ENCODE peak calls at places on chromosomes 3 and 15, in six cellular contexts. One of them, this sample, is unnamed.
A peak's percentile ranks its signal among the peaks of the same experiment; 100 is the strongest.

GRCh38 chr15:59137566-59137965 is 32.6 kb downstream of the CCNB2 start:
- DNase-seq in heart left ventricle: no peak
- DNase-seq in fibroblast of mammary gland: no peak
- DNase-seq in psoas muscle: no peak
- DNase-seq in GM06990: no peak
- DNase-seq in cardiac muscle cell: no peak
- DNase-seq in this sample: no peak

GRCh38 chr15:67117356-67117755 is 52.0 kb downstream of the SMAD3 start:
- DNase-seq in psoas muscle: no peak
- DNase-seq in heart left ventricle: no peak
- DNase-seq in cardiac muscle cell: no peak
- DNase-seq in fibroblast of mammary gland: peak; percentile 83
- DNase-seq in GM06990: no peak
- DNase-seq in this sample: no peak

GRCh38 chr3:52119826-52120225 is 34.4 kb downstream of the POC1A start:
- DNase-seq in cardiac muscle cell: no peak
- DNase-seq in psoas muscle: no peak
- DNase-seq in fibroblast of mammary gland: no peak
- DNase-seq in GM06990: no peak
- DNase-seq in heart left ventricle: peak; percentile 13
- DNase-seq in this sample: no peak

GRCh38 chr3:96319176-96319575 is 495.2 kb upstream of the EPHA6 start:
- DNase-seq in heart left ventricle: no peak
- DNase-seq in GM06990: no peak
- DNase-seq in cardiac muscle cell: no peak
- DNase-seq in psoas muscle: no peak
- DNase-seq in fibroblast of mammary gland: peak; percentile 2
- DNase-seq in this sample: peak; percentile 3

GRCh38 chr3:107657971-107658370 is 135.2 kb downstream of the BBX start:
- DNase-seq in cardiac muscle cell: no peak
- DNase-seq in heart left ventricle: no peak
- DNase-seq in fibroblast of mammary gland: peak; percentile 79
- DNase-seq in psoas muscle: no peak
- DNase-seq in GM06990: no peak
- DNase-seq in this sample: peak; percentile 61

GRCh38 chr3:29249829-29250228 is 31.0 kb upstream of the RBMS3 start:
- DNase-seq in GM06990: no peak
- DNase-seq in fibroblast of mammary gland: no peak
- DNase-seq in heart left ventricle: no peak
- DNase-seq in psoas muscle: no peak
- DNase-seq in cardiac muscle cell: no peak
- DNase-seq in this sample: no peak

GRCh38 chr3:81823882-81824395 is 62.5 kb upstream of the GBE1 start:
- DNase-seq in fibroblast of mammary gland: peak; percentile 23
- DNase-seq in psoas muscle: no peak
- DNase-seq in GM06990: no peak
- DNase-seq in heart left ventricle: no peak
- DNase-seq in cardiac muscle cell: peak; percentile 55
- DNase-seq in this sample: no peak

GRCh38 chr3:37935290-37935668 is 55.3 kb upstream of the VILL start:
- DNase-seq in cardiac muscle cell: peak; percentile 65
- DNase-seq in GM06990: no peak
- DNase-seq in fibroblast of mammary gland: peak; percentile 35
- DNase-seq in heart left ventricle: no peak
- DNase-seq in psoas muscle: no peak
- DNase-seq in this sample: peak; percentile 6

GRCh38 chr15:92383528-92384326 is 10.0 kb upstream of the ST8SIA2 start:
- DNase-seq in fibroblast of mammary gland: peak; percentile 11
- DNase-seq in cardiac muscle cell: peak; percentile 42
- DNase-seq in psoas muscle: no peak
- DNase-seq in heart left ventricle: peak; percentile 40
- DNase-seq in GM06990: no peak
- DNase-seq in this sample: peak; percentile 42

GRCh38 chr3:23859012-23859743 is 53.4 kb downstream of the UBE2E1 start:
- DNase-seq in GM06990: no peak
- DNase-seq in heart left ventricle: peak; percentile 42
- DNase-seq in psoas muscle: no peak
- DNase-seq in cardiac muscle cell: no peak
- DNase-seq in fibroblast of mammary gland: peak; percentile 25
- DNase-seq in this sample: peak; percentile 57

GRCh38 chr3:144294659-144295538 is 323.3 kb downstream of the DIPK2A start:
- DNase-seq in GM06990: peak; percentile 62
- DNase-seq in cardiac muscle cell: no peak
- DNase-seq in psoas muscle: no peak
- DNase-seq in heart left ventricle: no peak
- DNase-seq in fibroblast of mammary gland: no peak
- DNase-seq in this sample: no peak

GRCh38 chr15:95208988-95209387 is 977.6 kb downstream of the MCTP2 start:
- DNase-seq in fibroblast of mammary gland: peak; percentile 28
- DNase-seq in cardiac muscle cell: no peak
- DNase-seq in GM06990: no peak
- DNase-seq in heart left ventricle: no peak
- DNase-seq in psoas muscle: no peak
- DNase-seq in this sample: no peak

GRCh38 chr3:155404486-155404885 is 111.0 kb upstream of the STRIT1 start:
- DNase-seq in GM06990: no peak
- DNase-seq in fibroblast of mammary gland: no peak
- DNase-seq in heart left ventricle: no peak
- DNase-seq in psoas muscle: no peak
- DNase-seq in cardiac muscle cell: no peak
- DNase-seq in this sample: no peak

GRCh38 chr15:27592036-27592725 is 506.9 kb downstream of the OCA2 start:
- DNase-seq in cardiac muscle cell: peak; percentile 35
- DNase-seq in GM06990: no peak
- DNase-seq in psoas muscle: no peak
- DNase-seq in heart left ventricle: no peak
- DNase-seq in fibroblast of mammary gland: no peak
- DNase-seq in this sample: no peak

GRCh38 chr3:122754867-122755835 is 38.5 kb downstream of the HSPBAP1 start:
- DNase-seq in cardiac muscle cell: peak; percentile 52
- DNase-seq in heart left ventricle: no peak
- DNase-seq in fibroblast of mammary gland: peak; percentile 61
- DNase-seq in GM06990: no peak
- DNase-seq in psoas muscle: no peak
- DNase-seq in this sample: peak; percentile 74

GRCh38 chr3:54932606-54933005 is 4.7 kb upstream of the LRTM1 start:
- DNase-seq in heart left ventricle: peak; percentile 51
- DNase-seq in psoas muscle: peak; percentile 42
- DNase-seq in GM06990: no peak
- DNase-seq in fibroblast of mammary gland: no peak
- DNase-seq in cardiac muscle cell: no peak
- DNase-seq in this sample: no peak

GRCh38 chr3:37457392-37458065 is 283.1 kb upstream of the LRRFIP2 start:
- DNase-seq in cardiac muscle cell: peak; percentile 30
- DNase-seq in GM06990: no peak
- DNase-seq in fibroblast of mammary gland: no peak
- DNase-seq in heart left ventricle: peak; percentile 36
- DNase-seq in psoas muscle: no peak
- DNase-seq in this sample: no peak

GRCh38 chr15:89101302-89102191 is 13.3 kb downstream of the ABHD2 start:
- DNase-seq in fibroblast of mammary gland: peak; percentile 98
- DNase-seq in GM06990: no peak
- DNase-seq in heart left ventricle: peak; percentile 77
- DNase-seq in psoas muscle: peak; percentile 79
- DNase-seq in cardiac muscle cell: peak; percentile 51
- DNase-seq in this sample: peak; percentile 94

GRCh38 chr3:113117511-113118302 is 93.7 kb upstream of the BOC start:
- DNase-seq in GM06990: no peak
- DNase-seq in psoas muscle: no peak
- DNase-seq in heart left ventricle: no peak
- DNase-seq in cardiac muscle cell: no peak
- DNase-seq in fibroblast of mammary gland: peak; percentile 89
- DNase-seq in this sample: no peak

GRCh38 chr3:70606018-70606417 is 293.6 kb upstream of the MDFIC2 start:
- DNase-seq in fibroblast of mammary gland: no peak
- DNase-seq in cardiac muscle cell: no peak
- DNase-seq in heart left ventricle: no peak
- DNase-seq in psoas muscle: no peak
- DNase-seq in GM06990: no peak
- DNase-seq in this sample: no peak

GRCh38 chr3:56251343-56251945 is 216.8 kb downstream of the ERC2 start:
- DNase-seq in GM06990: no peak
- DNase-seq in cardiac muscle cell: peak; percentile 71
- DNase-seq in psoas muscle: no peak
- DNase-seq in fibroblast of mammary gland: peak; percentile 64
- DNase-seq in heart left ventricle: no peak
- DNase-seq in this sample: peak; percentile 75

GRCh38 chr3:188719545-188719944 is 452.2 kb upstream of the TPRG1 start:
- DNase-seq in cardiac muscle cell: no peak
- DNase-seq in GM06990: no peak
- DNase-seq in fibroblast of mammary gland: no peak
- DNase-seq in psoas muscle: no peak
- DNase-seq in heart left ventricle: no peak
- DNase-seq in this sample: no peak

GRCh38 chr3:54870423-54870822 is 57.4 kb downstream of the LRTM1 start:
- DNase-seq in psoas muscle: no peak
- DNase-seq in cardiac muscle cell: peak; percentile 76
- DNase-seq in GM06990: no peak
- DNase-seq in heart left ventricle: no peak
- DNase-seq in fibroblast of mammary gland: peak; percentile 98
- DNase-seq in this sample: peak; percentile 77

GRCh38 chr3:72728958-72729467 is 119.2 kb downstream of the SHQ1 start:
- DNase-seq in fibroblast of mammary gland: no peak
- DNase-seq in psoas muscle: no peak
- DNase-seq in heart left ventricle: no peak
- DNase-seq in cardiac muscle cell: peak; percentile 79
- DNase-seq in GM06990: no peak
- DNase-seq in this sample: peak; percentile 52

GRCh38 chr15:65303687-65304392 is 637 bp upstream of the RNU5B-1 start:
- DNase-seq in fibroblast of mammary gland: peak; percentile 57
- DNase-seq in psoas muscle: peak; percentile 68
- DNase-seq in heart left ventricle: peak; percentile 75
- DNase-seq in GM06990: no peak
- DNase-seq in cardiac muscle cell: peak; percentile 55
- DNase-seq in this sample: peak; percentile 42

DNA sequence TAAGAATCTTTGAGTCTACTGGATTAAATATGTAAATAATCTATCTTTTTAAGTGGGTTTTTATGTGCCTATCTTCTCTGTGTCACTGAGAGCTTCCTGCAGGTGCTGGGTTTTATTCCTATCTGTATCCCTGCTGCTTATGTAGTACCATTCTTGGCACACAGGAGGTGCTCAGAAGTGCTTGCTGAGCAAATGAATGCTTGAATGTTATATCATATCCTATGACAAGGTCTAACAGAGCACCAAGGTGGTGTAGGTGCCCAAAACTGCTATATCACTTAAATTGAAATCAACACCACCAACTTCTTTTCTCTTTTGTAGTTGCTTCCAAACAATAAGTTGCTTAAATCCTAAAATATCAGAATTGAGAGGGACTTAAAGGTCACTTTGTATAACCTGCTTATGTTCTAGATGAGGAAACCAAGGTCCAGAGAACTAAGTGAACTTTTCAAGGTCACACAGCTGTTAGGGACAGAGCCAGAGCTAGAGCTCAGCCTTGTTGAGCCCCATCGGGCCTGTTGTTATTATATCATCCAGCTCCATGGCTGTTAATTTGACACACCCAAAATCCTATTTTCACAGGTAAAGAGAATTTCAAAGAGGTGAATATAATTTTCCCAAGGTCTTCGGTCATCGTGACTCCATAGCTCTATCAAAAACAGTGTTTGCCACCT is 46.0 kb downstream of the CCNL1 start:
- DNase-seq in GM06990: no peak
- DNase-seq in heart left ventricle: no peak
- DNase-seq in cardiac muscle cell: no peak
- DNase-seq in psoas muscle: no peak
- DNase-seq in fibroblast of mammary gland: no peak
- DNase-seq in this sample: no peak
- TF ChIP-seq CTCF in GM06990: no peak
- TF ChIP-seq CTCF in heart left ventricle: no peak
- TF ChIP-seq CTCF in cardiac muscle cell: peak; percentile 3
- TF ChIP-seq CTCF in psoas muscle: no peak
- TF ChIP-seq CTCF in fibroblast of mammary gland: peak; percentile 12
- TF ChIP-seq CTCF in this sample: no peak

GRCh38 chr3:184741798-184742675 is 30.2 kb upstream of the MAGEF1 start:
- DNase-seq in fibroblast of mammary gland: no peak
- DNase-seq in cardiac muscle cell: no peak
- DNase-seq in heart left ventricle: no peak
- DNase-seq in GM06990: no peak
- DNase-seq in psoas muscle: no peak
- DNase-seq in this sample: no peak
- TF ChIP-seq CTCF in fibroblast of mammary gland: no peak
- TF ChIP-seq CTCF in cardiac muscle cell: no peak
- TF ChIP-seq CTCF in heart left ventricle: no peak
- TF ChIP-seq CTCF in GM06990: peak; percentile 32
- TF ChIP-seq CTCF in psoas muscle: no peak
- TF ChIP-seq CTCF in this sample: no peak

GRCh38 chr3:164806188-164806587 is 272.1 kb downstream of the SI start:
- DNase-seq in GM06990: no peak
- DNase-seq in fibroblast of mammary gland: no peak
- DNase-seq in psoas muscle: no peak
- DNase-seq in heart left ventricle: no peak
- DNase-seq in cardiac muscle cell: no peak
- DNase-seq in this sample: no peak
- TF ChIP-seq CTCF in GM06990: no peak
- TF ChIP-seq CTCF in fibroblast of mammary gland: no peak
- TF ChIP-seq CTCF in psoas muscle: no peak
- TF ChIP-seq CTCF in heart left ventricle: no peak
- TF ChIP-seq CTCF in cardiac muscle cell: no peak
- TF ChIP-seq CTCF in this sample: no peak

DNA sequence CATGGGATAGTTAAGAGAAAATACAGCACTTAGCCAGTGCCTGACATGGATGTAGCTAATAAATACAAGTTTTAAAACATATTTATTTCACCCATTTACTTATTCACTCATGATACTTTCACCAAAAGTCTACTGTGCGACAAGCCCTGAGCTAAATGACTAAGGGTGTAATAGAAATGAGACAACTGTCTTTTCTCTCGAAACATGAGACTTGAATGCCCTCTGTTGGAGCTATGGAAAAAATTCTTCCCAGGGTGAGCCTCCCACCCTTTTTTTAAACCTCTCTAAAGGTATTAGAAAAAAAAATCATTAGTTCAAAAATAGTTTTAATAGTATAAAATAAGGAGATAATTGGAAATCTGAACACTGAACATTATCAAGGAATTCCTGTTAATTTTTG is 24.3 kb upstream of the RPL14 start:
- DNase-seq in GM06990: no peak
- DNase-seq in heart left ventricle: no peak
- DNase-seq in cardiac muscle cell: no peak
- DNase-seq in psoas muscle: no peak
- DNase-seq in fibroblast of mammary gland: no peak
- DNase-seq in this sample: no peak
- TF ChIP-seq CTCF in GM06990: no peak
- TF ChIP-seq CTCF in heart left ventricle: no peak
- TF ChIP-seq CTCF in cardiac muscle cell: no peak
- TF ChIP-seq CTCF in psoas muscle: no peak
- TF ChIP-seq CTCF in fibroblast of mammary gland: no peak
- TF ChIP-seq CTCF in this sample: no peak

GRCh38 chr15:73633111-73633990 is at the start of gene NPTN:
- DNase-seq in psoas muscle: peak; percentile 99
- DNase-seq in heart left ventricle: peak; percentile 99
- DNase-seq in GM06990: peak; percentile 99
- DNase-seq in fibroblast of mammary gland: peak; percentile 95
- DNase-seq in cardiac muscle cell: peak; percentile 98
- DNase-seq in this sample: peak; percentile 97
- TF ChIP-seq CTCF in psoas muscle: no peak
- TF ChIP-seq CTCF in heart left ventricle: no peak
- TF ChIP-seq CTCF in GM06990: no peak
- TF ChIP-seq CTCF in fibroblast of mammary gland: no peak
- TF ChIP-seq CTCF in cardiac muscle cell: no peak
- TF ChIP-seq CTCF in this sample: no peak